ENCODE peak calls at places on chromosome 11, in nine cellular contexts. Z is T-helper 2 cell; L is stimulated activated CD4-positive, alpha-beta T cell treated with anti-CD3 and anti-CD28 coated beads, Interleukin-1b, Interleukin-23, amount 100 ng/mL, for 48 hours; G is fibroblast of pulmonary artery; N is activated CD4-positive, alpha-beta T cell treated with anti-CD3 and anti-CD28 coated beads for 36 hours; B is EL; M is NB4; W is pons; E is H9. U is an unnamed sample.
A peak's percentile ranks its signal among the peaks of the same experiment; 100 is the strongest.

GRCh38 chr11:93921695-93922468 is 71.5 kb upstream of the VSTM5 start:
- DNase-seq in Z (no peak), L (peak; percentile 8), G (peak; percentile 79), N (peak; percentile 49), B (peak; percentile 73), M (peak; percentile 72), W (peak; percentile 38), E (peak; percentile 84), U (peak; percentile 48)

GRCh38 chr11:75475767-75476650 is 43.0 kb upstream of the KLHL35 start:
- DNase-seq in Z (no peak), L (peak; percentile 17), G (peak; percentile 54), N (peak; percentile 58), B (peak; percentile 62), M (peak; percentile 77), W (no peak), E (no peak), U (peak; percentile 47)

GRCh38 chr11:64095286-64095825 is 59.6 kb downstream of the FLRT1 start:
- DNase-seq in Z (no peak), L (no peak), G (no peak), N (no peak), B (no peak), M (peak; percentile 15), W (no peak), E (no peak), U (no peak)

GRCh38 chr11:116835042-116835772 is 2.2 kb downstream of the APOA1 start:
- DNase-seq in Z (no peak), L (no peak), G (no peak), N (no peak), B (no peak), M (peak; percentile 92), W (no peak), E (peak; percentile 56), U (no peak)

GRCh38 chr11:72631806-72632731 is 42.2 kb downstream of the PDE2A start:
- DNase-seq in Z (no peak), L (no peak), G (peak; percentile 30), N (no peak), B (no peak), M (no peak), W (no peak), E (no peak), U (peak; percentile 74)

GRCh38 chr11:125591659-125592304 is 870 bp upstream of the STT3A start:
- DNase-seq in Z (peak; percentile 8), L (peak; percentile 21), G (peak; percentile 22), N (peak; percentile 60), B (peak; percentile 46), M (peak; percentile 45), W (no peak), E (peak; percentile 41), U (peak; percentile 14)

GRCh38 chr11:79616392-79616831 is 175.6 kb upstream of the TENM4 start:
- DNase-seq in Z (no peak), L (no peak), G (no peak), N (no peak), B (no peak), M (no peak), W (no peak), E (no peak), U (no peak)

GRCh38 chr11:112797653-112798293 is 163.4 kb upstream of the NCAM1 start:
- DNase-seq in Z (no peak), L (peak; percentile 19), G (peak; percentile 62), N (peak; percentile 61), B (no peak), M (peak; percentile 55), W (peak; percentile 79), E (peak; percentile 82), U (peak; percentile 46)

GRCh38 chr11:10885703-10886363 is 28.0 kb upstream of the ZBED5 start:
- DNase-seq in Z (no peak), L (no peak), G (peak; percentile 49), N (no peak), B (no peak), M (no peak), W (no peak), E (no peak), U (peak; percentile 22)

GRCh38 chr11:70569996-70570692 is 171.8 kb downstream of the CTTN start:
- DNase-seq in Z (no peak), L (no peak), G (no peak), N (no peak), B (no peak), M (no peak), W (no peak), E (no peak), U (no peak)

GRCh38 chr11:78812513-78813293 is 238.0 kb upstream of the NARS2 start:
- DNase-seq in Z (no peak), L (no peak), G (no peak), N (no peak), B (no peak), M (no peak), W (no peak), E (peak; percentile 47), U (no peak)

GRCh38 chr11:87266751-87267150 is 229.0 kb downstream of the TMEM135 start:
- DNase-seq in Z (no peak), L (no peak), G (peak; percentile 29), N (no peak), B (no peak), M (no peak), W (no peak), E (no peak), U (no peak)

GRCh38 chr11:64954201-64954600 is 17.7 kb downstream of the MAJIN start:
- DNase-seq in Z (no peak), L (no peak), G (no peak), N (no peak), B (no peak), M (no peak), W (no peak), E (no peak), U (no peak)

GRCh38 chr11:17979770-17980371 is 33.0 kb downstream of the SERGEF start:
- DNase-seq in Z (no peak), L (peak; percentile 10), G (peak; percentile 23), N (peak; percentile 44), B (peak; percentile 17), M (peak; percentile 44), W (no peak), E (peak; percentile 64), U (peak; percentile 44)

GRCh38 chr11:97989121-97989520 is 1031.6 kb upstream of the CNTN5 start:
- DNase-seq in Z (no peak), L (no peak), G (no peak), N (no peak), B (no peak), M (no peak), W (no peak), E (no peak), U (no peak)

GRCh38 chr11:2748061-2748813 is 48.4 kb upstream of the KCNQ1OT1 start:
- DNase-seq in Z (no peak), L (no peak), G (no peak), N (no peak), B (no peak), M (no peak), W (no peak), E (no peak), U (no peak)

GRCh38 chr11:64545605-64546004 is 45.4 kb upstream of the SLC22A12 start:
- DNase-seq in Z (no peak), L (no peak), G (peak; percentile 79), N (no peak), B (peak; percentile 97), M (no peak), W (no peak), E (no peak), U (peak; percentile 86)

GRCh38 chr11:1766719-1767398 is 3.1 kb upstream of the CTSD start:
- DNase-seq in Z (no peak), L (no peak), G (no peak), N (no peak), B (no peak), M (no peak), W (no peak), E (no peak), U (no peak)

GRCh38 chr11:29452131-29452530 is 564.7 kb downstream of the KCNA4 start:
- DNase-seq in Z (no peak), L (no peak), G (peak; percentile 78), N (no peak), B (peak; percentile 31), M (no peak), W (no peak), E (no peak), U (peak; percentile 55)

GRCh38 chr11:61547246-61547645 is 33.6 kb downstream of the SYT7 start:
- DNase-seq in Z (no peak), L (no peak), G (no peak), N (no peak), B (no peak), M (no peak), W (no peak), E (no peak), U (no peak)

GRCh38 chr11:70281114-70281729 is 10.7 kb downstream of the PPFIA1 start:
- DNase-seq in Z (no peak), L (no peak), G (peak; percentile 76), N (no peak), B (peak; percentile 65), M (no peak), W (no peak), E (no peak), U (peak; percentile 30)

U was measured in A172.